ENCODE peak calls at places on chromosomes 7 and 10, in six cellular contexts. Q is IMR-90, T is testis, G is A549, A is heart left ventricle, X is lower leg skin. Y is an unnamed sample.

GRCh38 chr7:44894881-44895600 is 9.7 kb upstream of the PURB start:
- DNase-seq in G (no peak), X (no peak), A (no peak), T (no peak), Q (no peak), Y (no peak)

GRCh38 chr7:72098812-72099211 is 313.3 kb downstream of the CALN1 start:
- DNase-seq in Q (no peak), G (no peak), T (no peak), A (no peak), X (no peak), Y (no peak)

GRCh38 chr10:15120523-15120922 is 23.4 kb downstream of the RPP38 start:
- DNase-seq in G (no peak), Q (peak), X (no peak), A (no peak), T (no peak), Y (no peak)

GRCh38 chr10:116431598-116431997 is 4.0 kb downstream of the PNLIPRP3 start:
- DNase-seq in G (no peak), Q (no peak), T (no peak), A (no peak), X (no peak), Y (no peak)

GRCh38 chr10:47225928-47226645 is 73.9 kb upstream of the GDF10 start:
- DNase-seq in A (no peak), X (no peak), T (no peak), Q (no peak), G (no peak), Y (no peak)

GRCh38 chr7:21617916-21618390 is 75.1 kb downstream of the DNAH11 start:
- DNase-seq in A (peak), G (peak), Q (peak), T (peak), X (peak), Y (no peak)

GRCh38 chr7:44048031-44048795 is 3.7 kb downstream of the DBNL start:
- DNase-seq in A (no peak), G (no peak), Q (no peak), T (no peak), X (no peak), Y (no peak)

GRCh38 chr7:41627921-41628320 is 75.0 kb downstream of the INHBA start:
- DNase-seq in G (no peak), Q (no peak), T (no peak), A (no peak), X (no peak), Y (no peak)

GRCh38 chr10:89644967-89645741 is at the start of gene PANK1:
- DNase-seq in X (peak), T (peak), G (peak), Q (peak), A (peak), Y (peak)

GRCh38 chr7:130822642-130823041 is 88.6 kb upstream of the KLF14 start:
- DNase-seq in Q (peak), X (no peak), T (no peak), G (no peak), A (no peak), Y (no peak)

GRCh38 chr7:20217193-20217948 is at the start of gene MACC1:
- DNase-seq in X (peak), T (no peak), A (no peak), G (no peak), Q (no peak), Y (no peak)

GRCh38 chr10:71604324-71605018 is 115.1 kb downstream of the C10orf105 start:
- DNase-seq in A (no peak), G (no peak), T (no peak), Q (no peak), X (no peak), Y (no peak)

GRCh38 chr7:148374698-148375259 is 215.8 kb upstream of the C7orf33 start:
- DNase-seq in A (no peak), T (no peak), Q (no peak), X (no peak), G (no peak), Y (no peak)

DNA sequence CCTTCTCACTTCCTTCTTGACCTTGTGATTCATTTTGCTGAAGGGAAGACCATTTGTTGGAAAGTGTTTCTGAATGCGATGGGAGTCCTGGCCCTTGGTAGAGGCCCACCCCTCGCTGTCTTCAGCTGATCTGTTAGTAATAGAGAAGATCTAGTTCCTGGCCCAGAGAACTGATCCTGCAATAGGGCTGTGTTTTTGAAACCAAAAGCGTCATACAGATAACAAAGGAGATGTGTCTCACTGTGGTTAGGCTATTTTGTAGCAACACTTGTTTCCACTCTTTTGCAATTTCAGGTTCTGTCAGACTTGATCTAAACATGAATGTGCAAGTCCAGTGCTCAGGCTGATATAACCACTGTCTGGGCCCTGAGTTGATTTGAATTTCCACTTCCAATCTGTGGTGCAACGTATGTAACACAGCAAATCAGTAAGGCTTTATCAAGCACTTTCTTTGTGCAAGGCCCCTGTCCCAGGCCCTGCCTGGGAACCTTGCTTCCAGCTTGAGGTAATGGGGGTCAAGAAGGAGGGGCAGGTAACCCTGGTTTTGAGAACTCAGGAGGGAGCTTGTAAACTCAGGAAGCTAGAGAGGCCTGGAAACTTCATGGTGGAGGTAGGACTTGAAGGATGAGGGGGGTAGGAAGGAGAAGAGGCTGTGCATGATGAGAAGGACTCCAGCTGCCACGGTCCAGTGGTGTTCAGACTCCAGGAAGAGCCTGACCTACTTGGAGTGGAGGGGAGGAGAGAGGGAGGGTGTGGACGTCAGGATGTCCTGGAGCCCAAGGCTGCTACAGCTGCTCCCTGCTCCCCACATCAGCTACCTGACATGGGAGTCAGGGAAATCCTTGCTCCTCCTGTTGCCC is 42.2 kb upstream of the SRGN start:
- DNase-seq in Q (peak), A (no peak), X (no peak), G (no peak), T (peak), Y (no peak)
- TF ChIP-seq POLR2A in Q (no peak), A (no peak), X (no peak), G (no peak), T (no peak), Y (no peak)

GRCh38 chr10:79068562-79069324 is at the start of gene ZMIZ1:
- DNase-seq in Q (peak), A (peak), T (peak), X (peak), G (peak), Y (peak)
- TF ChIP-seq POLR2A in Q (peak), A (peak), T (no peak), X (no peak), G (peak), Y (no peak)

GRCh38 chr10:113665806-113666354 is 2.0 kb upstream of the NRAP start:
- DNase-seq in T (no peak), Q (peak), A (no peak), X (no peak), G (no peak), Y (no peak)
- TF ChIP-seq POLR2A in T (no peak), Q (no peak), A (no peak), X (no peak), G (no peak), Y (no peak)

GRCh38 chr7:121302214-121302745 is 26.5 kb upstream of the WNT16 start:
- DNase-seq in X (no peak), T (no peak), G (no peak), Q (peak), A (no peak), Y (no peak)

GRCh38 chr7:121301441-121302213 is 27.2 kb upstream of the WNT16 start:
- DNase-seq in Q (peak), A (no peak), T (no peak), G (no peak), X (no peak), Y (no peak)

GRCh38 chr7:121305109-121305508 is 23.7 kb upstream of the WNT16 start:
- DNase-seq in T (no peak), X (no peak), G (no peak), Q (peak), A (no peak), Y (no peak)

GRCh38 chr7:121304259-121304658 is 24.5 kb upstream of the WNT16 start:
- DNase-seq in T (no peak), A (no peak), X (no peak), Q (peak), G (no peak), Y (no peak)

GRCh38 chr7:121303422-121304171 is 25.2 kb upstream of the WNT16 start:
- DNase-seq in T (no peak), X (no peak), G (no peak), A (no peak), Q (no peak), Y (no peak)
- TF ChIP-seq POLR2A in T (no peak), X (no peak), G (no peak), A (no peak), Q (no peak), Y (no peak)

Y was measured in GM12891.